ENCODE peak calls at places on chromosomes 7 and 10, in eight cellular contexts. T is endothelial cell; K is left lung; Q is uterus; X is CD4-positive, alpha-beta T cell; E is activated B cell treated with CpG ODN at 0.5 μM for 24 hours; G is PC-9; F is fibroblast of pulmonary artery. R is an unnamed sample.

GRCh38 chr7:51700593-51701215 is 384.1 kb upstream of the COBL start:
- DNase-seq in K (no peak), E (no peak), Q (no peak), G (no peak), T (no peak), X (no peak), F (no peak), R (no peak)

GRCh38 chr7:122803323-122803722 is 82.9 kb downstream of the CADPS2 start:
- DNase-seq in F (peak; percentile 57), Q (no peak), G (no peak), K (no peak), E (no peak), T (peak; percentile 7), X (no peak), R (no peak)

GRCh38 chr7:106774768-106775551 is 90.1 kb upstream of the PIK3CG start:
- DNase-seq in Q (no peak), G (no peak), E (no peak), K (no peak), F (peak; percentile 61), X (no peak), T (no peak), R (no peak)

GRCh38 chr10:114917927-114918672 is 19.9 kb upstream of the TRUB1 start:
- DNase-seq in T (no peak), K (no peak), E (no peak), F (no peak), Q (no peak), X (no peak), G (peak; percentile 75), R (no peak)

GRCh38 chr10:112379635-112380296 is 5.8 kb downstream of the ACSL5 start:
- DNase-seq in G (peak; percentile 93), E (no peak), Q (no peak), X (no peak), F (no peak), K (no peak), T (no peak), R (no peak)

GRCh38 chr7:46352335-46352954 is 431.4 kb upstream of the IGFBP3 start:
- DNase-seq in K (no peak), X (no peak), Q (peak; percentile 23), F (peak; percentile 85), G (peak; percentile 88), T (peak; percentile 65), E (no peak), R (no peak)

GRCh38 chr7:6284055-6284400 is 11.6 kb upstream of the CYTH3 start:
- DNase-seq in K (no peak), G (peak; percentile 85), X (no peak), Q (no peak), E (no peak), F (peak; percentile 39), T (no peak), R (no peak)

GRCh38 chr7:43674559-43675436 is 54.5 kb downstream of the COA1 start:
- DNase-seq in G (peak; percentile 100), E (no peak), Q (no peak), T (no peak), X (no peak), K (no peak), F (peak; percentile 80), R (no peak)

GRCh38 chr10:123682477-123682876 is 16.3 kb downstream of the GPR26 start:
- DNase-seq in G (no peak), K (no peak), E (no peak), T (no peak), Q (no peak), F (no peak), X (no peak), R (no peak)

GRCh38 chr7:155219947-155220769 is 77.5 kb upstream of the INSIG1 start:
- DNase-seq in T (no peak), E (peak; percentile 8), G (no peak), F (no peak), X (no peak), Q (no peak), K (no peak), R (no peak)

GRCh38 chr10:70445718-70446485 is 4.4 kb upstream of the NODAL start:
- DNase-seq in F (peak; percentile 37), G (no peak), E (no peak), X (no peak), T (no peak), K (no peak), Q (peak; percentile 55), R (no peak)

GRCh38 chr10:27720529-27720928 is 25.1 kb downstream of the MKX start:
- DNase-seq in G (no peak), F (no peak), K (no peak), Q (no peak), X (no peak), T (no peak), E (no peak), R (no peak)

GRCh38 chr7:103658055-103659010 is 212.3 kb upstream of the SLC26A5 start:
- DNase-seq in G (no peak), K (no peak), F (no peak), E (no peak), Q (no peak), X (no peak), T (no peak), R (no peak)

GRCh38 chr7:13151982-13152381 is 464.5 kb downstream of the ARL4A start:
- DNase-seq in F (no peak), X (no peak), Q (no peak), G (no peak), K (no peak), E (no peak), T (no peak), R (no peak)

GRCh38 chr10:100715445-100716385 is 29.7 kb upstream of the PAX2 start:
- DNase-seq in T (peak; percentile 41), X (no peak), G (no peak), E (no peak), K (no peak), Q (no peak), F (no peak), R (no peak)

GRCh38 chr7:158031820-158032424 is 555.7 kb downstream of the PTPRN2 start:
- DNase-seq in X (no peak), K (peak; percentile 8), F (no peak), G (no peak), E (no peak), Q (no peak), T (no peak), R (no peak)

GRCh38 chr7:47326220-47326619 is 255.7 kb downstream of the TNS3 start:
- DNase-seq in G (no peak), Q (no peak), X (no peak), F (peak; percentile 86), T (no peak), E (no peak), K (no peak), R (no peak)

GRCh38 chr7:134018321-134018720 is 108.8 kb upstream of the LRGUK start:
- DNase-seq in X (no peak), G (no peak), Q (no peak), T (no peak), E (no peak), F (no peak), K (no peak), R (no peak)

GRCh38 chr10:83806716-83807115 is 332.6 kb upstream of the GHITM start:
- DNase-seq in X (no peak), T (no peak), Q (no peak), G (no peak), F (no peak), K (no peak), E (no peak), R (no peak)

DNA sequence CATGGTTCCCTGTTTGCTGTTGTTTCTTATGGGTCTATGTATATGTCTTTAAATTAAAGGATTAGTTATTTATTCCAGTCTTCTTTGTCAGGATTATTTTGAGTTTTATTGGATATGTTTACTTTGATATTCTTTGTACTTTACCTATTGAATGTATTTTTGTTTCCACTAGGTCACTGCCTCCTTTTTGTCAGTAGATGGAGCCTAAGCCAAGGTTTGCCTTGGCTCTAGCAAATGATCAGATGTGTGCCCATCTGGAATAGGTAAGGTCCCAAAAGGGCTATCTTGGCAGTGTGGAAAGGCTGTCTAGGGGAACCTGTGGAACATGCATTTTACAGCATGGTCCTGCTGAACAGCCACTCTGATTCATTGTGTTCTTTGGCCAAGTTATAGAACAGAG is 337.3 kb upstream of the GHITM start:
- DNase-seq in E (no peak), T (no peak), Q (no peak), X (no peak), K (no peak), G (no peak), F (no peak), R (no peak)
- TF ChIP-seq CTCF in E (no peak), T (no peak), Q (no peak), X (no peak), K (no peak), G (peak; percentile 29), F (no peak), R (no peak)

GRCh38 chr10:89548673-89549072 is 13.3 kb upstream of the SLC16A12 start:
- DNase-seq in K (no peak), X (no peak), G (no peak), F (no peak), Q (no peak), T (no peak), E (no peak), R (no peak)

GRCh38 chr10:89547853-89548513 is 12.6 kb upstream of the SLC16A12 start:
- DNase-seq in X (no peak), G (no peak), Q (no peak), F (no peak), E (no peak), K (no peak), T (no peak), R (no peak)

GRCh38 chr10:89550509-89550908 is 15.1 kb upstream of the SLC16A12 start:
- DNase-seq in Q (no peak), F (peak; percentile 59), K (no peak), G (no peak), E (no peak), X (no peak), T (no peak), R (no peak)

GRCh38 chr10:89552213-89552612 is 16.8 kb upstream of the SLC16A12 start:
- DNase-seq in T (no peak), Q (no peak), E (no peak), X (no peak), K (no peak), F (no peak), G (no peak), R (no peak)

DNA sequence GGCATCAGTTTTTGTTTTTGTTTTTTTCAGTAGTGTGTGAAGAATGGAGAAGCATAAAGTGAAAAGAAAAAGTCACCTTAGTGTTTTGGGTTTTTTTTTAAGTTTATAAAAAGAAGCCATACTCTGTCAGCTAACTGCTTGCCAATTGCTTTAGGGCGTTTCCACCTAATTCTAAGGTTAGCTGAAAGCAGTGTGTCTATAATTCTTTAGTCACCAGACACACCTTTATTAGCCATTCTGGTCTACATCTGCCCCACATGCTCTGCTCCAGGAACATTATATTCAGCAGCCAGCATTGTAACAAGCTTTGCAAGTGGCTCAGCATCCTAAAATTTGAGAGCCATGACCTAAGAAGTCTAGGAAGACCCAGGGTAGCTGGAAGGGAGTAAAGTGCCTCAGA is 14.1 kb upstream of the SLC16A12 start:
- DNase-seq in X (no peak), E (no peak), T (no peak), G (peak; percentile 50), F (no peak), K (no peak), Q (no peak), R (no peak)
- TF ChIP-seq CTCF in X (no peak), E (no peak), T (no peak), G (no peak), F (no peak), K (no peak), Q (no peak), R (no peak)

GRCh38 chr10:79981673-79982485 is 33.0 kb upstream of the SFTPD start:
- DNase-seq in G (peak; percentile 65), K (peak; percentile 72), X (no peak), F (peak; percentile 29), T (peak; percentile 43), E (peak; percentile 20), Q (peak; percentile 38), R (no peak)
- TF ChIP-seq CTCF in G (peak; percentile 15), K (no peak), X (no peak), F (no peak), T (no peak), E (no peak), Q (peak; percentile 18), R (no peak)

GRCh38 chr10:42753507-42754154 is 29.0 kb upstream of the BMS1 start:
- DNase-seq in K (no peak), E (no peak), T (peak; percentile 48), G (no peak), Q (peak; percentile 23), X (no peak), F (no peak), R (no peak)
- TF ChIP-seq CTCF in K (no peak), E (no peak), T (no peak), G (no peak), Q (no peak), X (no peak), F (no peak), R (peak; percentile 9)

R was measured in CD14-positive monocyte.